ENCODE peak calls at places on chromosomes 12 and 14, in eight cellular contexts. V is D341Med; P is NT2/D1; M is stimulated activated CD4-positive, alpha-beta T cell treated with anti-CD3 and anti-CD28 coated beads, Interleukin-15, amount 100 ng/mL, for 1 hour; L is progenitor cell of endocrine pancreas; Q is K562; G is fibroblast of the conjunctiva; J is epithelial cell of prostate. Z is an unnamed sample.

GRCh38 chr12:108211161-108211560 is 82.1 kb downstream of the WSCD2 start:
- DNase-seq in J (no peak), P (peak), V (no peak), L (no peak), Q (no peak), G (no peak), M (no peak), Z (no peak)

GRCh38 chr14:39102265-39102968 is 618 bp downstream of the SEC23A start:
- DNase-seq in J (no peak), P (no peak), G (no peak), V (peak), Q (peak), M (no peak), L (no peak), Z (no peak)

GRCh38 chr12:7935773-7936581 is at the start of gene SLC2A3:
- DNase-seq in M (peak), P (peak), L (no peak), G (peak), Q (peak), V (peak), J (no peak), Z (peak)

GRCh38 chr14:100453930-100454329 is 130.8 kb downstream of the SLC25A47 start:
- DNase-seq in V (no peak), G (no peak), M (no peak), P (no peak), J (no peak), L (no peak), Q (no peak), Z (no peak)

GRCh38 chr12:34390171-34390841 is 368.0 kb downstream of the ALG10 start:
- DNase-seq in P (no peak), M (no peak), L (no peak), J (no peak), G (no peak), V (no peak), Q (no peak), Z (no peak)

GRCh38 chr14:104897286-104898194 is 27.1 kb upstream of the PLD4 start:
- DNase-seq in P (no peak), Q (no peak), L (no peak), V (peak), M (no peak), J (no peak), G (no peak), Z (no peak)

GRCh38 chr14:20262642-20263128 is 23.6 kb downstream of the OR11H4 start:
- DNase-seq in V (no peak), P (no peak), M (no peak), G (peak), L (no peak), J (peak), Q (peak), Z (peak)

GRCh38 chr12:27549801-27550652 is 26.0 kb downstream of the PPFIBP1 start:
- DNase-seq in Q (peak), V (peak), G (peak), L (no peak), M (no peak), J (peak), P (peak), Z (peak)

GRCh38 chr12:75738486-75738885 is 227.1 kb upstream of the KRR1 start:
- DNase-seq in L (no peak), J (no peak), V (no peak), P (no peak), M (no peak), G (no peak), Q (no peak), Z (no peak)

GRCh38 chr12:43332977-43333649 is 218.9 kb downstream of the ADAMTS20 start:
- DNase-seq in L (no peak), Q (no peak), V (no peak), M (no peak), G (no peak), P (no peak), J (no peak), Z (peak)

GRCh38 chr12:18612971-18613370 is 124.8 kb downstream of the PLCZ1 start:
- DNase-seq in J (no peak), L (no peak), Q (no peak), G (no peak), M (no peak), V (no peak), P (no peak), Z (no peak)

GRCh38 chr12:108193922-108194321 is 64.8 kb downstream of the WSCD2 start:
- DNase-seq in J (no peak), P (no peak), Q (peak), M (no peak), L (no peak), V (peak), G (no peak), Z (no peak)

GRCh38 chr12:127260959-127261358 is 1006.0 kb upstream of the TMEM132C start:
- DNase-seq in G (no peak), V (no peak), P (no peak), J (no peak), M (no peak), Q (no peak), L (no peak), Z (no peak)

GRCh38 chr12:127685476-127686234 is 581.3 kb upstream of the TMEM132C start:
- DNase-seq in V (no peak), P (no peak), L (no peak), Q (no peak), M (no peak), J (no peak), G (no peak), Z (no peak)

GRCh38 chr14:56989359-56989758 is 179.1 kb upstream of the OTX2 start:
- DNase-seq in P (no peak), V (no peak), G (no peak), J (no peak), L (no peak), Q (no peak), M (no peak), Z (no peak)